ENCODE peak calls at places on chromosomes 16 and 17, in nine cellular contexts. One of them, this sample, is unnamed. For H3K4me1, the result is how much of the 10 kb centered on the place peaks cover.

GRCh38 chr17:36937001-36937960 is at the start of gene LHX1:
- DNase-seq in transverse colon: no peak
- DNase-seq in breast epithelium: no peak
- DNase-seq in HCT116: no peak
- DNase-seq in K562: no peak
- DNase-seq in endothelial cell of umbilical vein: no peak
- DNase-seq in H1: peak
- DNase-seq in stomach: no peak
- DNase-seq in sigmoid colon: no peak
- DNase-seq in this sample: no peak

GRCh38 chr17:51590071-51590470 is 329.7 kb downstream of the UTP18 start:
- DNase-seq in stomach: no peak
- DNase-seq in endothelial cell of umbilical vein: no peak
- DNase-seq in breast epithelium: no peak
- DNase-seq in HCT116: no peak
- DNase-seq in sigmoid colon: no peak
- DNase-seq in K562: no peak
- DNase-seq in transverse colon: no peak
- DNase-seq in H1: no peak
- DNase-seq in this sample: no peak

GRCh38 chr16:71956500-71956899 is 43.7 kb downstream of the PKD1L3 start:
- DNase-seq in transverse colon: no peak
- DNase-seq in K562: no peak
- DNase-seq in H1: no peak
- DNase-seq in endothelial cell of umbilical vein: peak
- DNase-seq in sigmoid colon: no peak
- DNase-seq in HCT116: no peak
- DNase-seq in breast epithelium: no peak
- DNase-seq in stomach: no peak
- DNase-seq in this sample: no peak

GRCh38 chr17:81165246-81166032 is at the start of gene PVALEF:
- DNase-seq in K562: no peak
- DNase-seq in endothelial cell of umbilical vein: no peak
- DNase-seq in HCT116: no peak
- DNase-seq in breast epithelium: no peak
- DNase-seq in sigmoid colon: peak
- DNase-seq in transverse colon: no peak
- DNase-seq in stomach: no peak
- DNase-seq in H1: peak
- DNase-seq in this sample: no peak

GRCh38 chr16:58022601-58023371 is 2.8 kb upstream of the MMP15 start:
- DNase-seq in transverse colon: peak
- DNase-seq in K562: no peak
- DNase-seq in stomach: peak
- DNase-seq in endothelial cell of umbilical vein: peak
- DNase-seq in HCT116: no peak
- DNase-seq in breast epithelium: no peak
- DNase-seq in sigmoid colon: peak
- DNase-seq in H1: no peak
- DNase-seq in this sample: peak

GRCh38 chr16:56852968-56853367 is 12.0 kb upstream of the SLC12A3 start:
- DNase-seq in sigmoid colon: peak
- DNase-seq in stomach: no peak
- DNase-seq in endothelial cell of umbilical vein: no peak
- DNase-seq in K562: no peak
- DNase-seq in transverse colon: no peak
- DNase-seq in H1: no peak
- DNase-seq in HCT116: no peak
- DNase-seq in breast epithelium: no peak
- DNase-seq in this sample: no peak

GRCh38 chr17:78144736-78145641 is 1.2 kb upstream of the C17orf99 start:
- DNase-seq in H1: no peak
- DNase-seq in transverse colon: peak
- DNase-seq in K562: no peak
- DNase-seq in breast epithelium: peak
- DNase-seq in sigmoid colon: peak
- DNase-seq in HCT116: no peak
- DNase-seq in endothelial cell of umbilical vein: no peak
- DNase-seq in stomach: peak
- DNase-seq in this sample: no peak

GRCh38 chr16:70490261-70490660 is 33.1 kb downstream of the COG4 start:
- DNase-seq in transverse colon: no peak
- DNase-seq in H1: no peak
- DNase-seq in stomach: no peak
- DNase-seq in breast epithelium: no peak
- DNase-seq in HCT116: no peak
- DNase-seq in sigmoid colon: no peak
- DNase-seq in K562: no peak
- DNase-seq in endothelial cell of umbilical vein: no peak
- DNase-seq in this sample: no peak

GRCh38 chr16:46844771-46845170 is 13.8 kb upstream of the C16orf87 start:
- DNase-seq in HCT116: no peak
- DNase-seq in K562: no peak
- DNase-seq in sigmoid colon: no peak
- DNase-seq in stomach: no peak
- DNase-seq in endothelial cell of umbilical vein: no peak
- DNase-seq in transverse colon: no peak
- DNase-seq in breast epithelium: no peak
- DNase-seq in H1: peak
- DNase-seq in this sample: no peak

DNA sequence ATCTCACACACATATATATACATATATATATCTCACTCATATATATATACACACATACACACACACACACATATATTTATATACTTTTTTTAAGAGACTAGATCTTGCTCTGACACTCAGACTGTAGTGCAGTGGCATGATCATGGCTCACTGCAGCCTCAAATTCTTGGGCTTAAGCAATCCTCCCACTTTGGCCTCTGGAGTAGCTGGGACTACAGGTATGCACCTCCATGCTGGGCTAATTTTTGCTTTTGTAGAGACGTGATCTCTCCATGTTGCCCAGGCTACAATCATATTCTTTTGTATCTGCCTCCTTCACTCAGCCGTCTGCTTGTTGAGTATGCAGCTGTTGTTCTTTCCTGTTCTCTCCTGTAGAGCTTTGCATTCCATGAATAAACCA is 60.6 kb downstream of the HS3ST3B1 start:
- DNase-seq in K562: no peak
- DNase-seq in endothelial cell of umbilical vein: no peak
- DNase-seq in HCT116: no peak
- DNase-seq in transverse colon: no peak
- DNase-seq in breast epithelium: no peak
- DNase-seq in stomach: no peak
- DNase-seq in H1: no peak
- DNase-seq in sigmoid colon: no peak
- DNase-seq in this sample: no peak
- H3K4me1 ChIP-seq in K562: under half
- H3K4me1 ChIP-seq in endothelial cell of umbilical vein: under half
- H3K4me1 ChIP-seq in HCT116: under half
- H3K4me1 ChIP-seq in transverse colon: under half
- H3K4me1 ChIP-seq in breast epithelium: under half
- H3K4me1 ChIP-seq in stomach: under half
- H3K4me1 ChIP-seq in H1: under half
- H3K4me1 ChIP-seq in sigmoid colon: under half
- H3K4me1 ChIP-seq in this sample: under half

GRCh38 chr17:82237746-82238561 is 9.1 kb downstream of the SLC16A3 start:
- DNase-seq in transverse colon: no peak
- DNase-seq in endothelial cell of umbilical vein: no peak
- DNase-seq in stomach: no peak
- DNase-seq in H1: no peak
- DNase-seq in K562: no peak
- DNase-seq in sigmoid colon: peak
- DNase-seq in breast epithelium: no peak
- DNase-seq in HCT116: no peak
- DNase-seq in this sample: no peak

GRCh38 chr17:82235775-82236141 is 6.9 kb downstream of the SLC16A3 start:
- DNase-seq in H1: no peak
- DNase-seq in transverse colon: peak
- DNase-seq in breast epithelium: no peak
- DNase-seq in HCT116: no peak
- DNase-seq in endothelial cell of umbilical vein: no peak
- DNase-seq in stomach: no peak
- DNase-seq in K562: peak
- DNase-seq in sigmoid colon: peak
- DNase-seq in this sample: no peak

GRCh38 chr17:82235056-82235774 is 6.4 kb downstream of the SLC16A3 start:
- DNase-seq in endothelial cell of umbilical vein: no peak
- DNase-seq in stomach: no peak
- DNase-seq in sigmoid colon: peak
- DNase-seq in breast epithelium: no peak
- DNase-seq in K562: no peak
- DNase-seq in H1: no peak
- DNase-seq in HCT116: no peak
- DNase-seq in transverse colon: no peak
- DNase-seq in this sample: no peak

GRCh38 chr17:82237083-82237745 is 8.4 kb downstream of the SLC16A3 start:
- DNase-seq in K562: no peak
- DNase-seq in endothelial cell of umbilical vein: no peak
- DNase-seq in breast epithelium: no peak
- DNase-seq in stomach: no peak
- DNase-seq in HCT116: no peak
- DNase-seq in sigmoid colon: peak
- DNase-seq in transverse colon: no peak
- DNase-seq in H1: peak
- DNase-seq in this sample: no peak

DNA sequence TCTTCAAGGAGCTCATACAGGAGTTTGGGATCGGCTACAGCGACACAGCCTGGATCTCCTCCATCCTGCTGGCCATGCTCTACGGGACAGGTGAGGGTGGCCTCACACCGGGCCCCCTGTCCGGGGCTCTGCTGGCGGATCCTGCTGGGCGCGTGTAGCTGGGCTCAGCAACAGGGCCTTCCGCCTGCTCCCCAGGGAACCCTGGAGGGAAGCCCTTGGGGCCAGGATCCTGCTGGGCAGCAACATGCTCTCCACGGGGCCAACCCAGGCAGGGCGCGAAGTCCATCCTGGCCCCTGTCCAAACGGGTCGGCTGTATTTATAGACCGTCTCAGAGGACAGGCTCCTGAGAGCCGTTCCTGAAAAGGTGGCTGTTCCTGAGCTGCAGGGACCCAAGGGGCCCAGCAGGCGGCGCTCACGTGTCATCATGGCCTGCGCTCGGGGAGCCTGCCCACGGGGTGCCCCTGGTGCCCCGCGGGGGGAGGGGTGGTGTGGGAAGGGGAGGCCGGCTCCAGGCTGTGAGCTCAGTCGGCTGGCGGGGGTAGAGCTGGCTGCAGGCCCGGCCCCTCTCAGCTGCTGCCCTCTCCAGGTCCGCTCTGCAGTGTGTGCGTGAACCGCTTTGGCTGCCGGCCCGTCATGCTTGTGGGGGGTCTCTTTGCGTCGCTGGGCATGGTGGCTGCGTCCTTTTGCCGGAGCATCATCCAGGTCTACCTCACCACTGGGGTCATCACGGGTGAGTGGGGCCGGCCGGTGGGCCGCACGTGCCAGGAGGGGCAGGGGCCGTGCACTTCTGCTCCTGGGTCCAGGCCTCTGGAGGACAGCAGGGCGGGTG is 7.5 kb downstream of the SLC16A3 start:
- DNase-seq in H1: peak
- DNase-seq in endothelial cell of umbilical vein: peak
- DNase-seq in HCT116: no peak
- DNase-seq in transverse colon: peak
- DNase-seq in K562: peak
- DNase-seq in breast epithelium: no peak
- DNase-seq in stomach: peak
- DNase-seq in sigmoid colon: peak
- DNase-seq in this sample: no peak
- TF ChIP-seq POLR2AphosphoS5 in H1: no peak
- TF ChIP-seq POLR2AphosphoS5 in endothelial cell of umbilical vein: peak
- TF ChIP-seq POLR2AphosphoS5 in HCT116: no peak
- TF ChIP-seq POLR2AphosphoS5 in transverse colon: no peak
- TF ChIP-seq POLR2AphosphoS5 in K562: no peak
- TF ChIP-seq POLR2AphosphoS5 in breast epithelium: no peak
- TF ChIP-seq POLR2AphosphoS5 in stomach: no peak
- TF ChIP-seq POLR2AphosphoS5 in sigmoid colon: peak
- TF ChIP-seq POLR2AphosphoS5 in this sample: peak

GRCh38 chr16:88533945-88534641 is 36.1 kb upstream of the ZC3H18 start:
- DNase-seq in H1: peak
- DNase-seq in K562: no peak
- DNase-seq in breast epithelium: peak
- DNase-seq in transverse colon: peak
- DNase-seq in HCT116: peak
- DNase-seq in sigmoid colon: peak
- DNase-seq in endothelial cell of umbilical vein: peak
- DNase-seq in stomach: peak
- DNase-seq in this sample: peak
- TF ChIP-seq POLR2A in H1: no peak
- TF ChIP-seq POLR2A in K562: no peak
- TF ChIP-seq POLR2A in breast epithelium: no peak
- TF ChIP-seq POLR2A in transverse colon: peak
- TF ChIP-seq POLR2A in HCT116: peak
- TF ChIP-seq POLR2A in sigmoid colon: no peak
- TF ChIP-seq POLR2A in endothelial cell of umbilical vein: peak
- TF ChIP-seq POLR2A in stomach: no peak
- TF ChIP-seq POLR2A in this sample: peak

GRCh38 chr17:42252528-42253172 is 23.5 kb downstream of the STAT5B start:
- DNase-seq in sigmoid colon: no peak
- DNase-seq in H1: no peak
- DNase-seq in HCT116: no peak
- DNase-seq in transverse colon: no peak
- DNase-seq in K562: no peak
- DNase-seq in stomach: no peak
- DNase-seq in breast epithelium: no peak
- DNase-seq in endothelial cell of umbilical vein: peak
- DNase-seq in this sample: no peak
- H3K4me1 ChIP-seq in sigmoid colon: under half
- H3K4me1 ChIP-seq in H1: under half
- H3K4me1 ChIP-seq in HCT116: under half
- H3K4me1 ChIP-seq in transverse colon: under half
- H3K4me1 ChIP-seq in K562: under half
- H3K4me1 ChIP-seq in stomach: half or more
- H3K4me1 ChIP-seq in breast epithelium: under half
- H3K4me1 ChIP-seq in endothelial cell of umbilical vein: under half
- H3K4me1 ChIP-seq in this sample: under half

GRCh38 chr16:30066882-30067583 is 1.5 kb downstream of the ALDOA start:
- DNase-seq in K562: no peak
- DNase-seq in stomach: no peak
- DNase-seq in sigmoid colon: peak
- DNase-seq in HCT116: no peak
- DNase-seq in breast epithelium: no peak
- DNase-seq in H1: no peak
- DNase-seq in endothelial cell of umbilical vein: no peak
- DNase-seq in transverse colon: peak
- DNase-seq in this sample: no peak
- TF ChIP-seq POLR2AphosphoS5 in K562: peak
- TF ChIP-seq POLR2AphosphoS5 in stomach: no peak
- TF ChIP-seq POLR2AphosphoS5 in sigmoid colon: no peak
- TF ChIP-seq POLR2AphosphoS5 in HCT116: peak
- TF ChIP-seq POLR2AphosphoS5 in breast epithelium: no peak
- TF ChIP-seq POLR2AphosphoS5 in H1: no peak
- TF ChIP-seq POLR2AphosphoS5 in endothelial cell of umbilical vein: no peak
- TF ChIP-seq POLR2AphosphoS5 in transverse colon: peak
- TF ChIP-seq POLR2AphosphoS5 in this sample: no peak

This sample was measured in prostate gland.